ENCODE peak calls at places on chromosomes 2 and 18, in seven cellular contexts. One of them, this sample, is unnamed.

GRCh38 chr18:58362829-58363231 is 266.1 kb downstream of the ALPK2 start:
- DNase-seq in HepG2: no peak
- DNase-seq in GM12878: no peak
- DNase-seq in HCT116: no peak
- DNase-seq in K562: no peak
- DNase-seq in SK-N-SH: no peak
- DNase-seq in H1: no peak
- DNase-seq in this sample: no peak

GRCh38 chr2:83342860-83343329 is 1116.2 kb downstream of the SUCLG1 start:
- DNase-seq in HepG2: no peak
- DNase-seq in GM12878: no peak
- DNase-seq in HCT116: no peak
- DNase-seq in K562: no peak
- DNase-seq in SK-N-SH: no peak
- DNase-seq in H1: no peak
- DNase-seq in this sample: peak

GRCh38 chr2:136527560-136527959 is 237.8 kb upstream of the THSD7B start:
- DNase-seq in HepG2: peak
- DNase-seq in GM12878: no peak
- DNase-seq in HCT116: no peak
- DNase-seq in K562: no peak
- DNase-seq in SK-N-SH: no peak
- DNase-seq in H1: peak
- DNase-seq in this sample: peak

GRCh38 chr2:241808051-241808450 is 942 bp upstream of the NEU4 start:
- DNase-seq in HepG2: peak
- DNase-seq in GM12878: no peak
- DNase-seq in HCT116: no peak
- DNase-seq in K562: peak
- DNase-seq in SK-N-SH: peak
- DNase-seq in H1: peak
- DNase-seq in this sample: no peak

GRCh38 chr2:81648370-81648769 is 1343.8 kb upstream of the LRRTM1 start:
- DNase-seq in HepG2: no peak
- DNase-seq in GM12878: no peak
- DNase-seq in HCT116: no peak
- DNase-seq in K562: no peak
- DNase-seq in SK-N-SH: no peak
- DNase-seq in H1: peak
- DNase-seq in this sample: no peak

GRCh38 chr18:42274488-42275137 is 319.6 kb downstream of the PIK3C3 start:
- DNase-seq in HepG2: peak
- DNase-seq in GM12878: no peak
- DNase-seq in HCT116: no peak
- DNase-seq in K562: no peak
- DNase-seq in SK-N-SH: peak
- DNase-seq in H1: no peak
- DNase-seq in this sample: no peak

GRCh38 chr2:73106791-73107190 is 6.0 kb downstream of the RAB11FIP5 start:
- DNase-seq in HepG2: no peak
- DNase-seq in GM12878: no peak
- DNase-seq in HCT116: no peak
- DNase-seq in K562: no peak
- DNase-seq in SK-N-SH: no peak
- DNase-seq in H1: no peak
- DNase-seq in this sample: no peak

GRCh38 chr18:54240629-54241107 is 16.2 kb upstream of the MBD2 start:
- DNase-seq in HepG2: no peak
- DNase-seq in GM12878: no peak
- DNase-seq in HCT116: no peak
- DNase-seq in K562: no peak
- DNase-seq in SK-N-SH: no peak
- DNase-seq in H1: no peak
- DNase-seq in this sample: no peak

GRCh38 chr2:241842067-241842415 is 16.7 kb downstream of the PDCD1 start:
- DNase-seq in HepG2: no peak
- DNase-seq in GM12878: no peak
- DNase-seq in HCT116: no peak
- DNase-seq in K562: no peak
- DNase-seq in SK-N-SH: no peak
- DNase-seq in H1: no peak
- DNase-seq in this sample: no peak

GRCh38 chr18:39487932-39488331 is 1922.3 kb upstream of the CELF4 start:
- DNase-seq in HepG2: no peak
- DNase-seq in GM12878: no peak
- DNase-seq in HCT116: no peak
- DNase-seq in K562: no peak
- DNase-seq in SK-N-SH: no peak
- DNase-seq in H1: no peak
- DNase-seq in this sample: no peak
- TF ChIP-seq JUND in HepG2: no peak
- TF ChIP-seq JUND in GM12878: no peak
- TF ChIP-seq JUND in HCT116: no peak
- TF ChIP-seq JUND in K562: no peak
- TF ChIP-seq JUND in SK-N-SH: no peak
- TF ChIP-seq JUND in H1: no peak
- TF ChIP-seq JUND in this sample: no peak

GRCh38 chr2:227267406-227268115 is 57.5 kb upstream of the MFF start:
- DNase-seq in HepG2: no peak
- DNase-seq in GM12878: no peak
- DNase-seq in HCT116: no peak
- DNase-seq in K562: no peak
- DNase-seq in SK-N-SH: no peak
- DNase-seq in H1: no peak
- DNase-seq in this sample: peak
- TF ChIP-seq JUND in HepG2: no peak
- TF ChIP-seq JUND in GM12878: no peak
- TF ChIP-seq JUND in HCT116: no peak
- TF ChIP-seq JUND in K562: no peak
- TF ChIP-seq JUND in SK-N-SH: no peak
- TF ChIP-seq JUND in H1: no peak
- TF ChIP-seq JUND in this sample: no peak

DNA sequence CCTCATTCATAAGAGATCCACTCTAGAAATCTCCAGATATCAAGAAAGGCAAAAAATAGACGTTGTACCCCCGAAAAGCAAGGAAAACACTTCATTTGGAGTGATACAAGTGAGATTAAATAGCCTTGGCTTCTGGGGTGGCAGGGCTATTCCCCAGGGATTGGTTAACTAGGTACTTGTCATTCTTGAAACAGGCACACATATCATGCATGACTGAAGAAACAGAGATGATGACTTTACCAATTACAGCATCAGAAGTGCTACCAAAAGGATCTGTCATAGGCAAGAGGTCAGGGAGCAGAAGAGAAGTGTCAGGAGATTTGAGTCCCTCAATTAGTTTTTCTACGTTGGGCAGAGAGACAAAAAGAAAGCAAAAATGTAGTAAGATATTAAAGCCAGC is 45.2 kb upstream of the NFU1 start:
- DNase-seq in HepG2: no peak
- DNase-seq in GM12878: no peak
- DNase-seq in HCT116: no peak
- DNase-seq in K562: no peak
- DNase-seq in SK-N-SH: no peak
- DNase-seq in H1: no peak
- DNase-seq in this sample: no peak
- TF ChIP-seq JUND in HepG2: no peak
- TF ChIP-seq JUND in GM12878: no peak
- TF ChIP-seq JUND in HCT116: no peak
- TF ChIP-seq JUND in K562: no peak
- TF ChIP-seq JUND in SK-N-SH: no peak
- TF ChIP-seq JUND in H1: no peak
- TF ChIP-seq JUND in this sample: no peak

GRCh38 chr2:71697106-71698010 is 244.0 kb downstream of the DYSF start:
- DNase-seq in HepG2: no peak
- DNase-seq in GM12878: no peak
- DNase-seq in HCT116: no peak
- DNase-seq in K562: no peak
- DNase-seq in SK-N-SH: no peak
- DNase-seq in H1: no peak
- DNase-seq in this sample: no peak
- TF ChIP-seq JUND in HepG2: no peak
- TF ChIP-seq JUND in GM12878: no peak
- TF ChIP-seq JUND in HCT116: no peak
- TF ChIP-seq JUND in K562: no peak
- TF ChIP-seq JUND in SK-N-SH: no peak
- TF ChIP-seq JUND in H1: no peak
- TF ChIP-seq JUND in this sample: no peak

GRCh38 chr2:236568068-236568921 is 1.3 kb upstream of the ACKR3 start:
- DNase-seq in HepG2: no peak
- DNase-seq in GM12878: no peak
- DNase-seq in HCT116: no peak
- DNase-seq in K562: no peak
- DNase-seq in SK-N-SH: peak
- DNase-seq in H1: peak
- DNase-seq in this sample: peak
- TF ChIP-seq JUND in HepG2: no peak
- TF ChIP-seq JUND in GM12878: no peak
- TF ChIP-seq JUND in HCT116: no peak
- TF ChIP-seq JUND in K562: no peak
- TF ChIP-seq JUND in SK-N-SH: no peak
- TF ChIP-seq JUND in H1: no peak
- TF ChIP-seq JUND in this sample: no peak

This sample was measured in T47D.